ENCODE peak calls at places on chromosome 10, in eight cellular contexts. Z is HFFc6, E is mammary epithelial cell, A is breast epithelium, M is B cell, K is nephron progenitor cell, B is WTC11, O is heart left ventricle. U is an unnamed sample.

GRCh38 chr10:34666008-34666700 is 148.9 kb downstream of the PARD3 start:
- DNase-seq in Z (peak), E (peak), A (no peak), M (no peak), K (no peak), B (no peak), O (no peak), U (peak)

GRCh38 chr10:33570495-33570894 is 236.0 kb upstream of the NRP1 start:
- DNase-seq in Z (no peak), E (no peak), A (no peak), M (no peak), K (no peak), B (no peak), O (no peak), U (no peak)

GRCh38 chr10:122648599-122649428 is 50.8 kb downstream of the C10orf120 start:
- DNase-seq in Z (peak), E (peak), A (no peak), M (no peak), K (peak), B (peak), O (peak), U (peak)

GRCh38 chr10:103884681-103885139 is 29.3 kb upstream of the SH3PXD2A start:
- DNase-seq in Z (peak), E (peak), A (no peak), M (no peak), K (peak), B (peak), O (peak), U (peak)

GRCh38 chr10:78700413-78700812 is 368.4 kb upstream of the ZMIZ1 start:
- DNase-seq in Z (no peak), E (no peak), A (no peak), M (no peak), K (no peak), B (no peak), O (peak), U (no peak)

GRCh38 chr10:103480521-103480920 is 1.5 kb upstream of the CALHM3 start:
- DNase-seq in Z (peak), E (no peak), A (no peak), M (no peak), K (no peak), B (no peak), O (no peak), U (no peak)

GRCh38 chr10:132703305-132704007 is 82.5 kb downstream of the NKX6-2 start:
- DNase-seq in Z (no peak), E (no peak), A (no peak), M (no peak), K (no peak), B (no peak), O (no peak), U (no peak)

GRCh38 chr10:34254596-34254995 is 560.5 kb downstream of the PARD3 start:
- DNase-seq in Z (peak), E (peak), A (no peak), M (no peak), K (no peak), B (no peak), O (no peak), U (peak)

GRCh38 chr10:66805610-66806009 is 120.2 kb upstream of the LRRTM3 start:
- DNase-seq in Z (no peak), E (no peak), A (no peak), M (no peak), K (no peak), B (no peak), O (no peak), U (no peak)

GRCh38 chr10:5047912-5048628 is 44.4 kb upstream of the AKR1C2 start:
- DNase-seq in Z (peak), E (peak), A (no peak), M (no peak), K (no peak), B (no peak), O (no peak), U (no peak)

GRCh38 chr10:25797888-25798429 is 136.1 kb upstream of the MYO3A start:
- DNase-seq in Z (no peak), E (no peak), A (no peak), M (no peak), K (no peak), B (no peak), O (no peak), U (no peak)

GRCh38 chr10:126651461-126651860 is 19.0 kb downstream of the C10orf90 start:
- DNase-seq in Z (no peak), E (no peak), A (no peak), M (no peak), K (no peak), B (no peak), O (no peak), U (no peak)

GRCh38 chr10:75358835-75359421 is 42.6 kb downstream of the ZNF503 start:
- DNase-seq in Z (peak), E (peak), A (peak), M (no peak), K (no peak), B (no peak), O (no peak), U (no peak)

GRCh38 chr10:110636932-110637557 is 7.1 kb upstream of the RBM20 start:
- DNase-seq in Z (no peak), E (no peak), A (no peak), M (no peak), K (no peak), B (no peak), O (peak), U (no peak)

GRCh38 chr10:43681226-43681625 is 32.5 kb upstream of the ZNF32 start:
- DNase-seq in Z (no peak), E (no peak), A (no peak), M (no peak), K (no peak), B (no peak), O (no peak), U (no peak)

GRCh38 chr10:79176052-79176501 is 107.3 kb downstream of the ZMIZ1 start:
- DNase-seq in Z (no peak), E (no peak), A (no peak), M (no peak), K (no peak), B (no peak), O (no peak), U (no peak)

GRCh38 chr10:50653142-50653541 is 29.4 kb upstream of the SGMS1 start:
- DNase-seq in Z (peak), E (peak), A (no peak), M (no peak), K (no peak), B (no peak), O (no peak), U (peak)

GRCh38 chr10:118581340-118581739 is 14.1 kb downstream of the PRLHR start:
- DNase-seq in Z (no peak), E (no peak), A (no peak), M (no peak), K (no peak), B (no peak), O (no peak), U (no peak)

GRCh38 chr10:48655426-48656240 is 29.0 kb upstream of the WDFY4 start:
- DNase-seq in Z (peak), E (peak), A (peak), M (no peak), K (no peak), B (no peak), O (peak), U (no peak)

GRCh38 chr10:86372119-86372784 is 5.7 kb upstream of the GRID1 start:
- DNase-seq in Z (no peak), E (no peak), A (peak), M (no peak), K (no peak), B (no peak), O (peak), U (no peak)

GRCh38 chr10:43209064-43209455 is 57.8 kb downstream of the RASGEF1A start:
- DNase-seq in Z (no peak), E (no peak), A (peak), M (no peak), K (no peak), B (peak), O (peak), U (no peak)

GRCh38 chr10:78545756-78546155 is 512.1 kb downstream of the RPS24 start:
- DNase-seq in Z (no peak), E (no peak), A (no peak), M (peak), K (no peak), B (no peak), O (no peak), U (no peak)

GRCh38 chr10:13536674-13537366 is 8.0 kb upstream of the BEND7 start:
- DNase-seq in Z (peak), E (peak), A (no peak), M (no peak), K (peak), B (peak), O (peak), U (peak)

DNA sequence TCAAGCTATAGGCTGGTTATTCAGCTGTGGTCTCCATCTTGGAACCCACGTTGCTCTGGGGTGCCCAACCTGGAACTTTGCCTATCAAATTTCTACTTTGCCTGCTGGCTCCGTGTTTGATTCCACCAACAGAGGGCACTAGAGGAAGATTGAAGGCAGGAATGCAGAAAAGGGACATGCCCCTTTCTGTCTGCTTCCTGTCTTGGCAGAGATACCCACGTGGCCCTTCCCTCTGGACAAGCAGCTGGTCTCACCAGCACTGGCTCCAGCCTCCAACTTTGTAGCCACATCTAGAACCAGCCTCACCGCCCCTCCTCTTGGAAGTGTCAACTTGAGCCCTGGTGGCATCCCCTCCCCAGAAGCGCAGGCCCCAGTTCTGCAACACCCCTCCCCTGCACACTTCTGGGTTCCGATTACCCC is 52.1 kb upstream of the ZNF438 start:
- DNase-seq in Z (peak), E (peak), A (no peak), M (no peak), K (peak), B (peak), O (no peak), U (peak)
- TF ChIP-seq CTCF in Z (peak), E (peak), A (peak), M (peak), K (peak), B (no peak), O (peak), U (peak)

GRCh38 chr10:95282115-95282514 is 8.7 kb downstream of the PDLIM1 start:
- DNase-seq in Z (no peak), E (no peak), A (no peak), M (no peak), K (no peak), B (no peak), O (no peak), U (no peak)
- TF ChIP-seq CTCF in Z (no peak), E (no peak), A (no peak), M (no peak), K (no peak), B (no peak), O (no peak), U (no peak)

GRCh38 chr10:209357-209756 is 74.1 kb downstream of the ZMYND11 start:
- DNase-seq in Z (no peak), E (no peak), A (no peak), M (no peak), K (no peak), B (no peak), O (no peak), U (no peak)
- TF ChIP-seq CTCF in Z (peak), E (peak), A (no peak), M (no peak), K (no peak), B (no peak), O (no peak), U (no peak)

DNA sequence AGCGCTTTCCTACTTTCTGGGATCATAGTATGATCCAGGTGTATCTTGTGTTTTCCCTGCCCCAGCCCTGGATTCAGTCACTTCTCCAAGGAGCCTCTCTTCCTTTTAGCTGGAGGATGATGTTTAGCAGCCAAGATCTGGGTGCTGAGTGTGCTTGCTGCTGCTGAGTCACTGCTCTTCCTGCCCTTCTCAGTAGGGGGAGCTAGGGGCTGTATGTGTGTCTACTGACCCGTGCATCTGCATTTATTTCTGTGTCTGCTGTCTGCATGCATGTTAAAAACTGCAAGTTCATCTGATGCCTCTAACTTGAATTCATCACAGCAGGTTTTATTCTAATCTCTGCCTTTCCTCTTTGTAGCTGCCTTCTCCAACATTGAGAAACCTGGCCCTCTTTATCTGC is 31.6 kb downstream of the MGMT start:
- DNase-seq in Z (no peak), E (no peak), A (no peak), M (no peak), K (no peak), B (no peak), O (no peak), U (no peak)
- TF ChIP-seq CTCF in Z (no peak), E (no peak), A (no peak), M (no peak), K (no peak), B (no peak), O (no peak), U (no peak)

DNA sequence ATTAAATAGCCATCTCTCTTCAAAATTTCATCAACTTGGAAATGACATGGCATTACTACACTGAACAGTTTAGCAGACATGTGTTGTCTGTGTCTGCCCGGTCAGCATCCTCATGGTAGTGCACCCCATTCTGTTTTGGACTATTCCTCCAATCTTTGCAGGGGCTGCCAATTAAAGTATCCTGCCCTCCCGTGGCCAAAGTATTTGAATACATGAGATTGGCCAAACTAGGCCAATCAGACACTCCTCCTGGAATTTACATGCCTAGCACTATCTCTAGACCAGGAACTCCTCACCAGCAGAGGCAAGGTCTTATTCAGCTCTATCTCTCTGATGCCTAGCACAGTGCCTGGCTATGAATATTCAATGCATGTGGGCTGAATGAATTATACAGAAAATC is 4.4 kb downstream of the SHTN1 start:
- DNase-seq in Z (no peak), E (no peak), A (no peak), M (no peak), K (no peak), B (no peak), O (no peak), U (no peak)
- TF ChIP-seq CTCF in Z (peak), E (peak), A (no peak), M (no peak), K (no peak), B (no peak), O (no peak), U (no peak)

U was measured in GM20000.